ENCODE peak calls at places on chromosomes 5 and 9, in nine cellular contexts. B is right cardiac atrium, J is sigmoid colon, Q is IMR-90, K is left ventricle myocardium inferior, F is cardiac muscle cell, C is ovary, O is SJSA1, Z is substantia nigra. D is an unnamed sample.

GRCh38 chr5:73268826-73269225 is 95.8 kb downstream of the TMEM174 start:
- DNase-seq in J (no peak), B (no peak), O (no peak), C (no peak), Q (no peak), Z (no peak), F (no peak), K (no peak), D (no peak)

GRCh38 chr5:61151893-61152292 is 10.4 kb downstream of the SMIM15 start:
- DNase-seq in O (no peak), Q (no peak), K (no peak), Z (no peak), B (no peak), C (no peak), J (no peak), F (no peak), D (no peak)

GRCh38 chr9:128575469-128575868 is 23.1 kb downstream of the SPTAN1 start:
- DNase-seq in Z (no peak), Q (no peak), B (no peak), C (no peak), O (no peak), J (no peak), K (no peak), F (no peak), D (no peak)

GRCh38 chr9:18795947-18796705 is 236.9 kb downstream of the SAXO1 start:
- DNase-seq in C (no peak), F (peak), Z (no peak), J (no peak), B (no peak), K (no peak), Q (peak), O (no peak), D (no peak)

GRCh38 chr9:104075801-104076753 is 18.0 kb upstream of the SMC2 start:
- DNase-seq in B (no peak), C (no peak), Z (no peak), K (no peak), Q (peak), F (peak), O (peak), J (no peak), D (no peak)

GRCh38 chr9:87850405-87850804 is 32.3 kb upstream of the SPATA31E1 start:
- DNase-seq in Z (no peak), K (no peak), B (no peak), C (no peak), J (no peak), O (peak), Q (peak), F (peak), D (no peak)

GRCh38 chr5:132495672-132496630 is 5.4 kb upstream of the IRF1 start:
- DNase-seq in C (peak), F (peak), B (peak), O (peak), K (peak), Q (peak), Z (peak), J (peak), D (peak)

GRCh38 chr9:35563791-35564197 is 41.3 kb upstream of the TESK1 start:
- DNase-seq in C (peak), J (peak), Z (no peak), O (no peak), B (peak), K (peak), F (peak), Q (no peak), D (no peak)

GRCh38 chr5:123449424-123449823 is 26.2 kb upstream of the CEP120 start:
- DNase-seq in C (no peak), K (no peak), Z (no peak), F (no peak), Q (no peak), J (no peak), O (no peak), B (no peak), D (no peak)

GRCh38 chr5:175195698-175196656 is 248.0 kb downstream of the DRD1 start:
- DNase-seq in J (no peak), B (no peak), C (no peak), K (no peak), Q (peak), Z (no peak), O (peak), F (no peak), D (no peak)

GRCh38 chr5:178625679-178626483 is 969 bp downstream of the CLK4 start:
- DNase-seq in F (peak), K (no peak), Q (no peak), O (no peak), B (no peak), J (no peak), Z (peak), C (no peak), D (peak)

GRCh38 chr5:143200781-143201398 is 202.6 kb downstream of the NR3C1 start:
- DNase-seq in Z (no peak), J (no peak), B (peak), Q (peak), K (peak), O (no peak), F (peak), C (no peak), D (no peak)

GRCh38 chr5:151079838-151080619 is 805 bp downstream of the TNIP1 start:
- DNase-seq in O (peak), Q (peak), Z (no peak), K (no peak), C (no peak), F (peak), B (no peak), J (no peak), D (no peak)

GRCh38 chr5:103445426-103446035 is 117.1 kb downstream of the NUDT12 start:
- DNase-seq in K (no peak), J (no peak), C (no peak), B (no peak), O (no peak), Z (no peak), Q (peak), F (no peak), D (no peak)

GRCh38 chr9:5557606-5558587 is 47.6 kb downstream of the PDCD1LG2 start:
- DNase-seq in C (no peak), B (peak), J (no peak), Z (no peak), O (no peak), Q (no peak), K (no peak), F (peak), D (no peak)

GRCh38 chr5:159393854-159394274 is 63.6 kb upstream of the IL12B start:
- DNase-seq in Q (no peak), J (no peak), O (no peak), B (no peak), Z (no peak), F (no peak), C (no peak), K (no peak), D (no peak)

GRCh38 chr5:134507495-134507894 is 18.0 kb upstream of the JADE2 start:
- DNase-seq in J (no peak), K (no peak), F (no peak), Q (no peak), O (no peak), C (no peak), Z (no peak), B (no peak), D (no peak)

GRCh38 chr9:124527781-124528180 is 20.6 kb upstream of the NR5A1 start:
- DNase-seq in O (peak), K (no peak), J (no peak), Z (no peak), C (no peak), B (no peak), Q (peak), F (no peak), D (no peak)

GRCh38 chr9:133323211-133323610 is 12.8 kb downstream of the SURF6 start:
- DNase-seq in K (no peak), B (no peak), Q (no peak), C (no peak), O (no peak), F (no peak), J (peak), Z (no peak), D (no peak)

GRCh38 chr5:176542135-176542595 is 5.0 kb upstream of the RNF44 start:
- DNase-seq in C (peak), Q (no peak), K (peak), F (no peak), J (no peak), Z (no peak), O (no peak), B (peak), D (peak)

GRCh38 chr5:175867587-175868347 is 3.6 kb upstream of the CPLX2 start:
- DNase-seq in Q (no peak), O (no peak), K (no peak), C (no peak), B (no peak), J (no peak), F (peak), Z (no peak), D (peak)

GRCh38 chr9:130137081-130137869 is 34.9 kb upstream of the NCS1 start:
- DNase-seq in F (no peak), O (no peak), B (no peak), Z (no peak), K (no peak), J (no peak), Q (no peak), C (no peak), D (no peak)

GRCh38 chr9:110025551-110026170 is 182.3 kb downstream of the C9orf152 start:
- DNase-seq in J (no peak), Z (no peak), O (no peak), Q (no peak), C (no peak), F (no peak), K (no peak), B (no peak), D (no peak)

GRCh38 chr9:87464992-87465378 is 32.7 kb upstream of the DAPK1 start:
- DNase-seq in F (no peak), O (no peak), C (no peak), J (no peak), K (no peak), Z (no peak), Q (no peak), B (no peak), D (no peak)

GRCh38 chr5:40220260-40220659 is 459.5 kb upstream of the PTGER4 start:
- DNase-seq in K (no peak), J (no peak), B (no peak), Z (no peak), C (no peak), Q (no peak), O (no peak), F (no peak), D (no peak)

GRCh38 chr5:40221796-40222195 is 457.9 kb upstream of the PTGER4 start:
- DNase-seq in K (no peak), F (no peak), C (no peak), B (no peak), Z (no peak), J (no peak), Q (peak), O (peak), D (no peak)

GRCh38 chr5:40223884-40224402 is 455.8 kb upstream of the PTGER4 start:
- DNase-seq in C (no peak), B (no peak), K (no peak), Q (peak), O (peak), F (no peak), Z (no peak), J (no peak), D (no peak)

GRCh38 chr5:40224421-40224820 is 455.3 kb upstream of the PTGER4 start:
- DNase-seq in Z (no peak), C (no peak), K (no peak), J (no peak), F (no peak), B (no peak), Q (peak), O (no peak), D (no peak)

GRCh38 chr5:40221255-40221654 is 458.5 kb upstream of the PTGER4 start:
- DNase-seq in B (no peak), Q (no peak), F (no peak), J (no peak), C (no peak), K (no peak), Z (no peak), O (no peak), D (no peak)
- H3K27ac ChIP-seq in B (no peak), Q (no peak), F (no peak), J (no peak), C (no peak), K (no peak), Z (no peak), O (peak), D (no peak)

GRCh38 chr9:136721339-136722092 is 9.1 kb downstream of the DIPK1B start:
- DNase-seq in F (no peak), B (peak), Q (peak), C (no peak), O (no peak), J (no peak), K (no peak), Z (no peak), D (no peak)

GRCh38 chr9:136722093-136722968 is 10.0 kb downstream of the DIPK1B start:
- DNase-seq in Q (no peak), O (no peak), Z (no peak), F (no peak), K (no peak), C (no peak), B (peak), J (no peak), D (no peak)

GRCh38 chr9:136723989-136724388 is 11.6 kb downstream of the DIPK1B start:
- DNase-seq in J (no peak), Z (no peak), K (no peak), O (no peak), F (no peak), C (no peak), B (peak), Q (no peak), D (no peak)

GRCh38 chr9:136723362-136723976 is 11.1 kb downstream of the DIPK1B start:
- DNase-seq in J (no peak), K (no peak), B (peak), O (no peak), C (no peak), Q (no peak), Z (no peak), F (no peak), D (no peak)

DNA sequence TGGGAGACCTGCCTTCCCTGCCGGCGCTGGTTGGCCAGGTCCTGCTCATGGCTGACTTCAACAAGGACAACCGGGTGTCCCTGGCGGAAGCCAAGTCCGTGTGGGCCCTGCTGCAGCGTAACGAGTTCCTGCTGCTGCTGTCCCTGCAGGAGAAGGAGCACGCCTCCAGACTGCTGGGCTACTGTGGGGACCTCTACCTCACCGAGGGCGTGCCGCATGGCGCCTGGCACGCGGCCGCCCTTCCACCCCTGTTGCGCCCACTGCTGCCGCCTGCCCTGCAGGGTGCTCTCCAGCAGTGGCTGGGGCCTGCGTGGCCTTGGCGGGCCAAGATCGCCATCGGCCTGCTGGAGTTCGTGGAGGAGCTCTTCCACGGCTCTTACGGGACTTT is 10.6 kb downstream of the DIPK1B start:
- DNase-seq in B (peak), F (no peak), C (no peak), Z (no peak), J (no peak), O (no peak), Q (no peak), K (no peak), D (no peak)
- H3K27ac ChIP-seq in B (no peak), F (no peak), C (no peak), Z (no peak), J (no peak), O (no peak), Q (no peak), K (peak), D (no peak)

GRCh38 chr5:172868436-172868923 is 34.4 kb downstream of the ERGIC1 start:
- DNase-seq in O (peak), B (no peak), Z (no peak), F (no peak), C (no peak), Q (peak), K (no peak), J (no peak), D (no peak)
- H3K27ac ChIP-seq in O (peak), B (peak), Z (peak), F (no peak), C (peak), Q (peak), K (peak), J (peak), D (no peak)

GRCh38 chr9:79057576-79057975 is 514.2 kb upstream of the TLE4 start:
- DNase-seq in F (no peak), K (no peak), O (no peak), Q (peak), Z (no peak), C (no peak), B (no peak), J (no peak), D (no peak)
- H3K27ac ChIP-seq in F (no peak), K (no peak), O (no peak), Q (no peak), Z (no peak), C (no peak), B (no peak), J (no peak), D (no peak)

GRCh38 chr9:14301582-14301981 is 12.4 kb downstream of the NFIB start:
- DNase-seq in B (no peak), K (no peak), J (no peak), C (no peak), O (no peak), Z (no peak), F (no peak), Q (no peak), D (no peak)

GRCh38 chr9:14304242-14304641 is 9.7 kb downstream of the NFIB start:
- DNase-seq in F (no peak), J (no peak), B (no peak), Z (no peak), K (no peak), C (no peak), Q (no peak), O (no peak), D (no peak)

GRCh38 chr9:14303526-14303925 is 10.4 kb downstream of the NFIB start:
- DNase-seq in F (no peak), J (peak), O (no peak), Q (no peak), B (no peak), K (no peak), Z (peak), C (no peak), D (no peak)

GRCh38 chr9:14302405-14302804 is 11.5 kb downstream of the NFIB start:
- DNase-seq in B (peak), J (no peak), O (no peak), K (no peak), F (no peak), Q (no peak), C (no peak), Z (no peak), D (no peak)

DNA sequence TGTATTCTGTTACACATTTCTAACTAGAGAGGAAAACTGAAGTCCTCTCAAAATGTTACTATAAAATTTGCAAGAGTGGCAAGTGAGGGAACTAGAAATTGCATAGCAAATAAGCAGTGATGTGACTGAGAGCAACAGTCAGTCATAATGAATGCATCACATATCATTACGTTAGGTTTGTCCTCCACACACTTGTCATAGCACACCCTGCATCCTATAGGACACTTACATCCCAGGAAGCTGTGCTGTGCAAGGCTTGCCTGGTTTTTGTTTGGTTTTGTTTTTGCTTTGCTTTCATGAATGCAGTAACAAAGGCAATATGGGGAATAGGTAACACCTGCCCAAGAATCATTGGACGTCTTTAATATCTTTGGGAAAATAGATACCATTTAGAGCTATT is 10.8 kb downstream of the NFIB start:
- DNase-seq in J (no peak), B (no peak), O (no peak), K (no peak), C (no peak), Q (no peak), F (no peak), Z (no peak), D (no peak)
- H3K27ac ChIP-seq in J (peak), B (peak), O (no peak), K (peak), C (no peak), Q (no peak), F (no peak), Z (peak), D (no peak)